ENCODE peak calls at places on chromosomes 11 and 22, in six cellular contexts. U is heart left ventricle, Q is NB4, H is IMR-90, O is fibroblast of the aortic adventitia, C is brain microvascular endothelial cell. L is an unnamed sample.

GRCh38 chr11:134224710-134225662 is 515 bp downstream of the VPS26B start:
- DNase-seq in U (peak; percentile 83), Q (peak; percentile 88), H (peak; percentile 7), O (no peak), C (no peak), L (no peak)

GRCh38 chr11:26088391-26088790 is 243.5 kb upstream of the ANO3 start:
- DNase-seq in U (no peak), Q (no peak), H (peak; percentile 30), O (peak; percentile 31), C (no peak), L (no peak)

GRCh38 chr22:37504964-37505363 is 14.3 kb downstream of the CARD10 start:
- DNase-seq in U (no peak), Q (no peak), H (no peak), O (no peak), C (no peak), L (no peak)

GRCh38 chr11:69792611-69793010 is 17.5 kb upstream of the FGF4 start:
- DNase-seq in U (no peak), Q (no peak), H (no peak), O (no peak), C (no peak), L (no peak)

GRCh38 chr11:20002312-20003216 is 157.7 kb downstream of the DBX1 start:
- DNase-seq in U (no peak), Q (no peak), H (no peak), O (no peak), C (no peak), L (no peak)

GRCh38 chr11:87092159-87092558 is 54.4 kb downstream of the TMEM135 start:
- DNase-seq in U (no peak), Q (no peak), H (no peak), O (peak; percentile 18), C (no peak), L (no peak)

GRCh38 chr11:78715639-78716311 is 141.1 kb upstream of the NARS2 start:
- DNase-seq in U (no peak), Q (peak; percentile 56), H (peak; percentile 91), O (peak; percentile 58), C (peak; percentile 63), L (no peak)

GRCh38 chr22:49628351-49629023 is 199.2 kb downstream of the BRD1 start:
- DNase-seq in U (peak; percentile 28), Q (no peak), H (no peak), O (no peak), C (no peak), L (no peak)

GRCh38 chr11:129315781-129316579 is 59.7 kb upstream of the BARX2 start:
- DNase-seq in U (no peak), Q (no peak), H (no peak), O (no peak), C (no peak), L (no peak)

GRCh38 chr22:24011735-24012068 is 598 bp downstream of the CABIN1 start:
- DNase-seq in U (no peak), Q (no peak), H (no peak), O (no peak), C (no peak), L (no peak)

GRCh38 chr22:49588739-49589138 is 238.9 kb downstream of the BRD1 start:
- DNase-seq in U (no peak), Q (no peak), H (no peak), O (no peak), C (no peak), L (no peak)

GRCh38 chr11:125778728-125779127 is at the start of gene PATE2:
- DNase-seq in U (no peak), Q (no peak), H (no peak), O (no peak), C (no peak), L (no peak)

GRCh38 chr11:15327786-15328231 is 213.1 kb downstream of the INSC start:
- DNase-seq in U (peak; percentile 58), Q (peak; percentile 49), H (peak; percentile 51), O (peak; percentile 27), C (peak; percentile 32), L (no peak)

GRCh38 chr11:118930152-118930712 is 4.5 kb upstream of the BCL9L start:
- DNase-seq in U (peak; percentile 80), Q (peak; percentile 84), H (peak; percentile 63), O (peak; percentile 81), C (peak; percentile 69), L (no peak)

GRCh38 chr11:118605116-118605867 is 2.1 kb upstream of the PHLDB1 start:
- DNase-seq in U (peak; percentile 88), Q (peak; percentile 93), H (peak; percentile 94), O (peak; percentile 97), C (peak; percentile 75), L (no peak)

GRCh38 chr11:68506908-68507307 is 46.4 kb downstream of the PPP6R3 start:
- DNase-seq in U (no peak), Q (no peak), H (no peak), O (no peak), C (no peak), L (no peak)

GRCh38 chr22:22671506-22671905 is 27.1 kb downstream of the GGTLC2 start:
- DNase-seq in U (no peak), Q (no peak), H (no peak), O (no peak), C (no peak), L (no peak)

GRCh38 chr11:63804259-63804658 is 9.0 kb upstream of the SPINDOC start:
- DNase-seq in U (no peak), Q (no peak), H (no peak), O (no peak), C (no peak), L (no peak)

GRCh38 chr22:44439356-44440223 is 58.4 kb downstream of the RTL6 start:
- DNase-seq in U (no peak), Q (no peak), H (no peak), O (no peak), C (no peak), L (no peak)

GRCh38 chr11:29343465-29344333 is 673.1 kb downstream of the KCNA4 start:
- DNase-seq in U (peak; percentile 48), Q (peak; percentile 52), H (peak; percentile 34), O (peak; percentile 55), C (peak; percentile 50), L (no peak)

GRCh38 chr22:49545606-49546005 is 282.1 kb downstream of the BRD1 start:
- DNase-seq in U (no peak), Q (no peak), H (no peak), O (no peak), C (no peak), L (no peak)

GRCh38 chr11:100778386-100778785 is 91.3 kb downstream of the ARHGAP42 start:
- DNase-seq in U (no peak), Q (no peak), H (no peak), O (no peak), C (no peak), L (no peak)

GRCh38 chr11:33704240-33705002 is 3.8 kb upstream of the C11orf91 start:
- DNase-seq in U (no peak), Q (no peak), H (no peak), O (no peak), C (no peak), L (no peak)
- TF ChIP-seq CTCF in U (no peak), Q (no peak), H (peak; percentile 7), O (peak; percentile 22), C (peak; percentile 46), L (no peak)

GRCh38 chr11:116913000-116913399 is 75.6 kb upstream of the APOA1 start:
- DNase-seq in U (no peak), Q (peak; percentile 15), H (peak; percentile 90), O (peak; percentile 87), C (peak; percentile 61), L (no peak)

GRCh38 chr11:116917632-116918031 is 80.2 kb upstream of the APOA1 start:
- DNase-seq in U (no peak), Q (no peak), H (no peak), O (no peak), C (no peak), L (no peak)

GRCh38 chr11:116916872-116917271 is 79.5 kb upstream of the APOA1 start:
- DNase-seq in U (no peak), Q (no peak), H (no peak), O (no peak), C (no peak), L (no peak)

GRCh38 chr11:116918925-116919653 is 81.7 kb upstream of the APOA1 start:
- DNase-seq in U (no peak), Q (peak; percentile 20), H (no peak), O (no peak), C (no peak), L (no peak)

DNA sequence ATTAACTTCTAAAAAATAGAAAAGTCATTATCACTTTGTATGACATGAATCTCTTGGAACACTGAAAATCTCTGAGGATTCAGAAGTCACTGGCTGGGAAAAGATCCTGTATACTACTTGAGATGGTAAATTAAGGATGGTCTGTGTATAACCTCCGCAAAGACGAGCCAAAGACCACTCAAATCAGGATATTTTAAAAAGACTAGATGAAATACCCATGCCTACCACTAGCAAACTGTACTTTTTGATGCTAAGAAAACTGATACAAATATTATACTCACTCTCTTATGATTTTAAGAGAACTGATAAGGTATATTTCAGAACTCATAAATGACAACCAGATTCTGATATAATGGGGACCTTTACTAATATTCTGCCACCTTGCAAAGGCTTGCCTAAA is 78.6 kb upstream of the APOA1 start:
- DNase-seq in U (no peak), Q (no peak), H (no peak), O (no peak), C (no peak), L (no peak)
- TF ChIP-seq CTCF in U (no peak), Q (no peak), H (peak; percentile 20), O (peak; percentile 11), C (no peak), L (no peak)

GRCh38 chr11:394858-395655 is 1.0 kb downstream of the PKP3 start:
- DNase-seq in U (no peak), Q (no peak), H (no peak), O (no peak), C (no peak), L (no peak)

GRCh38 chr11:398826-399225 is 4.8 kb downstream of the PKP3 start:
- DNase-seq in U (peak; percentile 18), Q (no peak), H (no peak), O (peak; percentile 17), C (no peak), L (no peak)

GRCh38 chr11:396511-396947 is 2.5 kb downstream of the PKP3 start:
- DNase-seq in U (no peak), Q (no peak), H (no peak), O (peak; percentile 20), C (no peak), L (no peak)

GRCh38 chr11:395866-396265 is 1.9 kb downstream of the PKP3 start:
- DNase-seq in U (no peak), Q (no peak), H (no peak), O (no peak), C (no peak), L (no peak)

DNA sequence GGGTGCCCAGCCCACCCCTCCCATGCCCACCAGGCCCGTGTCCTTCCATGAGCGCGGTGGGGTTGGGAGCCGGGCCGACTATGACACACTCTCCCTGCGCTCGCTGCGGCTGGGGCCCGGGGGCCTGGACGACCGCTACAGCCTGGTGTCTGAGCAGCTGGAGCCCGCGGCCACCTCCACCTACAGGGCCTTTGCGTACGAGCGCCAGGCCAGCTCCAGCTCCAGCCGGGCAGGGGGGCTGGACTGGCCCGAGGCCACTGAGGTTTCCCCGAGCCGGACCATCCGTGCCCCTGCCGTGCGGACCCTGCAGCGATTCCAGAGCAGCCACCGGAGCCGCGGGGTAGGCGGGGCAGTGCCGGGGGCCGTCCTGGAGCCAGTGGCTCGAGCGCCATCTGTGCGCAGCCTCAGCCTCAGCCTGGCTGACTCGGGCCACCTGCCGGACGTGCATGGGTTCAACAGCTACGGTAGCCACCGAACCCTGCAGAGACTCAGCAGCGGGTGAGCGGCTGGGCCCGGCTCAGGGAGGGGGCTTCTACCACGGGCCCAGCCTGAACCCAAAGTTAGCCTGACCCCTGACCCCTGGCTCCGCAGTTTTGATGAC is 3.0 kb downstream of the PKP3 start:
- DNase-seq in U (peak; percentile 79), Q (no peak), H (peak; percentile 36), O (peak; percentile 60), C (peak; percentile 68), L (no peak)
- TF ChIP-seq CTCF in U (peak; percentile 47), Q (no peak), H (peak; percentile 54), O (peak; percentile 60), C (peak; percentile 71), L (peak; percentile 60)

GRCh38 chr11:44658451-44658850 is 68.3 kb upstream of the TSPAN18 start:
- DNase-seq in U (no peak), Q (peak; percentile 29), H (peak; percentile 13), O (no peak), C (peak; percentile 25), L (no peak)
- TF ChIP-seq CTCF in U (no peak), Q (no peak), H (peak; percentile 38), O (no peak), C (peak; percentile 45), L (peak; percentile 68)

L was measured in D721Med.